ENCODE peak calls at places on chromosomes 13 and 19, in seven cellular contexts. One of them, this sample, is unnamed.

GRCh38 chr13:48412881-48413351 is at the start of gene LPAR6:
- DNase-seq in pancreas: no peak
- DNase-seq in CD4-positive, alpha-beta memory T cell: peak
- DNase-seq in brain microvascular endothelial cell: peak
- DNase-seq in right cardiac atrium: no peak
- DNase-seq in SK-N-SH: no peak
- DNase-seq in coronary artery: no peak
- DNase-seq in this sample: peak

GRCh38 chr19:17326595-17326966 is 8.1 kb downstream of the ANO8 start:
- DNase-seq in brain microvascular endothelial cell: no peak
- DNase-seq in right cardiac atrium: no peak
- DNase-seq in pancreas: no peak
- DNase-seq in coronary artery: no peak
- DNase-seq in SK-N-SH: no peak
- DNase-seq in CD4-positive, alpha-beta memory T cell: no peak
- DNase-seq in this sample: no peak

GRCh38 chr19:29708553-29709439 is 6.3 kb downstream of the C19orf12 start:
- DNase-seq in brain microvascular endothelial cell: no peak
- DNase-seq in CD4-positive, alpha-beta memory T cell: no peak
- DNase-seq in coronary artery: no peak
- DNase-seq in SK-N-SH: no peak
- DNase-seq in right cardiac atrium: peak
- DNase-seq in pancreas: no peak
- DNase-seq in this sample: no peak

GRCh38 chr13:40165533-40165932 is 500.9 kb downstream of the FOXO1 start:
- DNase-seq in right cardiac atrium: no peak
- DNase-seq in coronary artery: no peak
- DNase-seq in brain microvascular endothelial cell: no peak
- DNase-seq in SK-N-SH: no peak
- DNase-seq in CD4-positive, alpha-beta memory T cell: no peak
- DNase-seq in pancreas: no peak
- DNase-seq in this sample: peak

GRCh38 chr19:17282488-17283256 is 971 bp downstream of the ANKLE1 start:
- DNase-seq in pancreas: peak
- DNase-seq in coronary artery: no peak
- DNase-seq in brain microvascular endothelial cell: peak
- DNase-seq in CD4-positive, alpha-beta memory T cell: peak
- DNase-seq in right cardiac atrium: peak
- DNase-seq in SK-N-SH: peak
- DNase-seq in this sample: peak

GRCh38 chr19:579842-580155 is 7.4 kb downstream of the BSG start:
- DNase-seq in SK-N-SH: no peak
- DNase-seq in CD4-positive, alpha-beta memory T cell: no peak
- DNase-seq in brain microvascular endothelial cell: no peak
- DNase-seq in pancreas: no peak
- DNase-seq in right cardiac atrium: no peak
- DNase-seq in coronary artery: no peak
- DNase-seq in this sample: no peak

GRCh38 chr13:84097148-84097547 is 214.9 kb upstream of the SLITRK1 start:
- DNase-seq in CD4-positive, alpha-beta memory T cell: no peak
- DNase-seq in pancreas: no peak
- DNase-seq in brain microvascular endothelial cell: no peak
- DNase-seq in right cardiac atrium: no peak
- DNase-seq in SK-N-SH: no peak
- DNase-seq in coronary artery: no peak
- DNase-seq in this sample: no peak

GRCh38 chr19:10260141-10260584 is 8.1 kb downstream of the MRPL4 start:
- DNase-seq in SK-N-SH: no peak
- DNase-seq in right cardiac atrium: no peak
- DNase-seq in brain microvascular endothelial cell: no peak
- DNase-seq in pancreas: no peak
- DNase-seq in CD4-positive, alpha-beta memory T cell: no peak
- DNase-seq in coronary artery: no peak
- DNase-seq in this sample: no peak

GRCh38 chr19:51020988-51021651 is 1.6 kb upstream of the KLK10 start:
- DNase-seq in right cardiac atrium: no peak
- DNase-seq in pancreas: no peak
- DNase-seq in CD4-positive, alpha-beta memory T cell: peak
- DNase-seq in SK-N-SH: peak
- DNase-seq in brain microvascular endothelial cell: peak
- DNase-seq in coronary artery: no peak
- DNase-seq in this sample: peak

GRCh38 chr19:51022526-51022925 is 3.0 kb upstream of the KLK10 start:
- DNase-seq in CD4-positive, alpha-beta memory T cell: no peak
- DNase-seq in right cardiac atrium: no peak
- DNase-seq in SK-N-SH: no peak
- DNase-seq in brain microvascular endothelial cell: no peak
- DNase-seq in pancreas: no peak
- DNase-seq in coronary artery: no peak
- DNase-seq in this sample: no peak

GRCh38 chr19:51018745-51019543 is 565 bp downstream of the KLK10 start:
- DNase-seq in brain microvascular endothelial cell: no peak
- DNase-seq in right cardiac atrium: peak
- DNase-seq in pancreas: no peak
- DNase-seq in CD4-positive, alpha-beta memory T cell: no peak
- DNase-seq in SK-N-SH: no peak
- DNase-seq in coronary artery: no peak
- DNase-seq in this sample: no peak

GRCh38 chr19:51016798-51017683 is 2.5 kb downstream of the KLK10 start:
- DNase-seq in coronary artery: no peak
- DNase-seq in pancreas: peak
- DNase-seq in CD4-positive, alpha-beta memory T cell: no peak
- DNase-seq in right cardiac atrium: peak
- DNase-seq in SK-N-SH: peak
- DNase-seq in brain microvascular endothelial cell: peak
- DNase-seq in this sample: no peak

DNA sequence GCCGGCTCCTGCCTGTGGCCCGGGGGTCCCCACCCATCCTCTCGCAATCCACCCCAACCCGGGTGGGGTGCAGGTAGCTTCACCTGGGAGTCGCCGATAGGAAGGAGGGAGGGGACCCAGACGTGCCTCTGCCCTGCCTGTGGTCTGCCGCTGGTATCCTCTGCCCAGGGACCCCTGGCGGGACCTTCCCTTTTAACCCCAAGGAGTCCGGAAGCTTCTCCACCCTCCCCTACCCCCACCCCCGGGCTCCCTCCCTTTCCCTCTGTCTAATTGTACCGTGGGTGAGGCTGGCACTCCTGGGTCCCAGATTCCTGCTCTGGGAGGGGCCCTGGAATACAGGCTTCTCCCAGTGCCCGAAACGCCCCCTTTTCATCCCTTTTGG is at the start of gene KLK10:
- DNase-seq in SK-N-SH: no peak
- DNase-seq in pancreas: no peak
- DNase-seq in coronary artery: no peak
- DNase-seq in CD4-positive, alpha-beta memory T cell: no peak
- DNase-seq in brain microvascular endothelial cell: no peak
- DNase-seq in right cardiac atrium: no peak
- DNase-seq in this sample: no peak
- H3K4me3 ChIP-seq in SK-N-SH: no peak
- H3K4me3 ChIP-seq in pancreas: no peak
- H3K4me3 ChIP-seq in coronary artery: peak
- H3K4me3 ChIP-seq in CD4-positive, alpha-beta memory T cell: no peak
- H3K4me3 ChIP-seq in brain microvascular endothelial cell: no peak
- H3K4me3 ChIP-seq in right cardiac atrium: peak
- H3K4me3 ChIP-seq in this sample: no peak

DNA sequence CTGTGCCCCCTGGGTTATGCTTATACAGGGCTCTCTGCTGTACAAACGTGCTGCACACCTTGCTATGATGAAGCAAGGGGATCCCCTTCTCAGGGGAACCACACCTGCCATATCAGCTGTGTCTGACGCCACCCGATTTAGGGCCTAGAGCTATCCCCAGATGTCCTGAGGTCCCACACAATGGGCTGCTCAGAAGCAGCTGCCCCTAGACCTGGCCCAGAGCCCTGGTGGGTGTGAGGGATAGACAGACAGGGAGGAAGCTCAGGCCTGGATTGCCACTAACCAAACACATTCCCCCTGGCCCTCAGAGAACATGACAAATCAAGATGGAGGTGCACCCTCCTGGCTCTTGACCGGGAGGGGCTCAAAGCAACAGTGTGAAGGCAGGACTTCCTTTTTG is 59.3 kb downstream of the TSHZ3 start:
- DNase-seq in coronary artery: no peak
- DNase-seq in pancreas: no peak
- DNase-seq in right cardiac atrium: no peak
- DNase-seq in brain microvascular endothelial cell: no peak
- DNase-seq in SK-N-SH: no peak
- DNase-seq in CD4-positive, alpha-beta memory T cell: no peak
- DNase-seq in this sample: no peak
- H3K4me3 ChIP-seq in coronary artery: no peak
- H3K4me3 ChIP-seq in pancreas: no peak
- H3K4me3 ChIP-seq in right cardiac atrium: no peak
- H3K4me3 ChIP-seq in brain microvascular endothelial cell: no peak
- H3K4me3 ChIP-seq in SK-N-SH: no peak
- H3K4me3 ChIP-seq in CD4-positive, alpha-beta memory T cell: no peak
- H3K4me3 ChIP-seq in this sample: no peak

GRCh38 chr19:47486900-47487299 is 2.9 kb upstream of the KPTN start:
- DNase-seq in CD4-positive, alpha-beta memory T cell: no peak
- DNase-seq in pancreas: no peak
- DNase-seq in brain microvascular endothelial cell: no peak
- DNase-seq in coronary artery: no peak
- DNase-seq in SK-N-SH: no peak
- DNase-seq in right cardiac atrium: no peak
- DNase-seq in this sample: no peak

GRCh38 chr19:47481460-47482052 is 2.5 kb downstream of the KPTN start:
- DNase-seq in SK-N-SH: no peak
- DNase-seq in brain microvascular endothelial cell: no peak
- DNase-seq in right cardiac atrium: no peak
- DNase-seq in coronary artery: no peak
- DNase-seq in pancreas: no peak
- DNase-seq in CD4-positive, alpha-beta memory T cell: no peak
- DNase-seq in this sample: no peak

GRCh38 chr19:47483200-47483599 is 819 bp downstream of the KPTN start:
- DNase-seq in right cardiac atrium: no peak
- DNase-seq in pancreas: no peak
- DNase-seq in brain microvascular endothelial cell: no peak
- DNase-seq in coronary artery: peak
- DNase-seq in CD4-positive, alpha-beta memory T cell: no peak
- DNase-seq in SK-N-SH: no peak
- DNase-seq in this sample: no peak

GRCh38 chr19:47485210-47485609 is 1.2 kb upstream of the KPTN start:
- DNase-seq in pancreas: no peak
- DNase-seq in coronary artery: no peak
- DNase-seq in SK-N-SH: no peak
- DNase-seq in right cardiac atrium: no peak
- DNase-seq in CD4-positive, alpha-beta memory T cell: no peak
- DNase-seq in brain microvascular endothelial cell: no peak
- DNase-seq in this sample: no peak

GRCh38 chr19:47483800-47484690 is at the start of gene KPTN:
- DNase-seq in brain microvascular endothelial cell: peak
- DNase-seq in CD4-positive, alpha-beta memory T cell: peak
- DNase-seq in SK-N-SH: peak
- DNase-seq in coronary artery: peak
- DNase-seq in right cardiac atrium: peak
- DNase-seq in pancreas: peak
- DNase-seq in this sample: peak
- H3K4me3 ChIP-seq in brain microvascular endothelial cell: peak
- H3K4me3 ChIP-seq in CD4-positive, alpha-beta memory T cell: peak
- H3K4me3 ChIP-seq in SK-N-SH: peak
- H3K4me3 ChIP-seq in coronary artery: peak
- H3K4me3 ChIP-seq in right cardiac atrium: peak
- H3K4me3 ChIP-seq in pancreas: peak
- H3K4me3 ChIP-seq in this sample: peak

GRCh38 chr19:40267601-40267997 is 17.5 kb downstream of the AKT2 start:
- DNase-seq in SK-N-SH: no peak
- DNase-seq in brain microvascular endothelial cell: no peak
- DNase-seq in CD4-positive, alpha-beta memory T cell: no peak
- DNase-seq in coronary artery: no peak
- DNase-seq in right cardiac atrium: no peak
- DNase-seq in pancreas: no peak
- DNase-seq in this sample: no peak

GRCh38 chr19:40265055-40265762 is 19.9 kb downstream of the AKT2 start:
- DNase-seq in right cardiac atrium: peak
- DNase-seq in CD4-positive, alpha-beta memory T cell: no peak
- DNase-seq in coronary artery: no peak
- DNase-seq in SK-N-SH: no peak
- DNase-seq in pancreas: no peak
- DNase-seq in brain microvascular endothelial cell: no peak
- DNase-seq in this sample: no peak

GRCh38 chr19:40265763-40266099 is 19.4 kb downstream of the AKT2 start:
- DNase-seq in SK-N-SH: no peak
- DNase-seq in CD4-positive, alpha-beta memory T cell: no peak
- DNase-seq in pancreas: no peak
- DNase-seq in coronary artery: no peak
- DNase-seq in right cardiac atrium: no peak
- DNase-seq in brain microvascular endothelial cell: no peak
- DNase-seq in this sample: no peak

GRCh38 chr19:40266111-40266510 is 19.0 kb downstream of the AKT2 start:
- DNase-seq in coronary artery: no peak
- DNase-seq in pancreas: peak
- DNase-seq in CD4-positive, alpha-beta memory T cell: no peak
- DNase-seq in right cardiac atrium: peak
- DNase-seq in SK-N-SH: no peak
- DNase-seq in brain microvascular endothelial cell: no peak
- DNase-seq in this sample: no peak

DNA sequence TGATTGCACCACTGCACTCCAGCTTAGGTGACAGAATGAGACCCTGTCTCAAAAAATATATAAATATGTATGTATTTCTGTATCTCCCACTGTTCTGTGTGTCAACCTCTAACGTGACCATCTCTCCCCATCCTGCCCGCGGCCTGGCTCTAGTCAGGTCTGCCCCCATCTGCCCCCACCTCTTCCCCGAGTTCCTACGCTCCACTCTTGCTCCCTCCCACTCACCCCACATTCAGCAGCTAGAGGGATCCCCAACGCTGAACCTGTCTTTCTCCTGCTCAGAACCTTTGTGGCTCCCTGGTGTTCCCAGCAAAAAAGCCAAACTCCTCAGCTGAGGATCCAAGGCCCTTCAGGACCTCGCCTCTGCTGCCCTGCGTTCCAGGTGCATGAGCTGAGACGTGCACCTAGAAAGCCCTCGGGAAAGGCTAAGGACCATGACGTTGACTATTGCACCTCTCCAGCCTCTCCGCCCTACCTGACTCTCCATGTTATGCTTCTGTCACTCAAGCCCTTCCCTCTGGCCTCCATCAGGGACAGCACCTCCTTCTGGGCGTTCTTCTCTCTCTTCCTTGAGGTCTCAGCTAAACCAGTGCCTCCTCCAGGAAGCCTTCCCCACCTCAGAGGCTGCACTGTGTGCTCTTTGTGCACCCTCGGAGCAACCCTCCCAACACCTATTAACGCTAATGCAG is 18.1 kb downstream of the AKT2 start:
- DNase-seq in right cardiac atrium: peak
- DNase-seq in coronary artery: no peak
- DNase-seq in SK-N-SH: no peak
- DNase-seq in brain microvascular endothelial cell: no peak
- DNase-seq in pancreas: no peak
- DNase-seq in CD4-positive, alpha-beta memory T cell: no peak
- DNase-seq in this sample: no peak
- H3K4me3 ChIP-seq in right cardiac atrium: no peak
- H3K4me3 ChIP-seq in coronary artery: no peak
- H3K4me3 ChIP-seq in SK-N-SH: no peak
- H3K4me3 ChIP-seq in brain microvascular endothelial cell: no peak
- H3K4me3 ChIP-seq in pancreas: no peak
- H3K4me3 ChIP-seq in CD4-positive, alpha-beta memory T cell: no peak
- H3K4me3 ChIP-seq in this sample: no peak

This sample was measured in LNCaP clone FGC.